ENCODE peak calls at places on chromosomes 7 and 10, in seven cellular contexts. T is neuronal stem cell; A is sigmoid colon; X is CD4-positive, alpha-beta T cell; F is heart right ventricle; U is naive thymus-derived CD4-positive, alpha-beta T cell; M is MM.1S. Y is an unnamed sample.

GRCh38 chr10:93904901-93905300 is 11.1 kb downstream of the SLC35G1 start:
- DNase-seq in T (no peak), A (no peak), X (no peak), F (no peak), U (no peak), M (no peak), Y (no peak)

GRCh38 chr10:43888551-43888950 is 239.9 kb upstream of the ZNF32 start:
- DNase-seq in T (no peak), A (no peak), X (no peak), F (no peak), U (no peak), M (no peak), Y (no peak)

GRCh38 chr10:24009736-24010135 is 199.2 kb upstream of the KIAA1217 start:
- DNase-seq in T (no peak), A (no peak), X (no peak), F (no peak), U (no peak), M (no peak), Y (no peak)

GRCh38 chr7:469591-469961 is 50.1 kb downstream of the PDGFA start:
- DNase-seq in T (no peak), A (peak), X (no peak), F (no peak), U (peak), M (no peak), Y (no peak)

GRCh38 chr7:30776971-30777370 is 5.8 kb downstream of the MINDY4 start:
- DNase-seq in T (no peak), A (peak), X (no peak), F (no peak), U (no peak), M (no peak), Y (no peak)

GRCh38 chr7:74542558-74543117 is 88.9 kb downstream of the GTF2IRD1 start:
- DNase-seq in T (no peak), A (no peak), X (no peak), F (peak), U (no peak), M (no peak), Y (peak)

GRCh38 chr7:1144269-1144771 is 15.7 kb downstream of the ZFAND2A start:
- DNase-seq in T (no peak), A (peak), X (no peak), F (peak), U (no peak), M (no peak), Y (no peak)

GRCh38 chr10:117496616-117497028 is 45.9 kb upstream of the EMX2 start:
- DNase-seq in T (peak), A (peak), X (peak), F (peak), U (peak), M (peak), Y (peak)

GRCh38 chr10:46547881-46548780 is 8.3 kb downstream of the GPRIN2 start:
- DNase-seq in T (no peak), A (peak), X (no peak), F (no peak), U (peak), M (no peak), Y (no peak)

GRCh38 chr10:106540606-106541005 is 623.9 kb downstream of the SORCS1 start:
- DNase-seq in T (no peak), A (no peak), X (no peak), F (no peak), U (no peak), M (no peak), Y (no peak)

GRCh38 chr7:101564778-101565211 is 64.3 kb downstream of the MYL10 start:
- DNase-seq in T (peak), A (peak), X (no peak), F (no peak), U (no peak), M (no peak), Y (no peak)

GRCh38 chr7:107936312-107936711 is 45.3 kb downstream of the DLD start:
- DNase-seq in T (no peak), A (no peak), X (no peak), F (no peak), U (no peak), M (no peak), Y (no peak)

GRCh38 chr7:90520484-90520883 is 51.0 kb downstream of the PTTG1IP2 start:
- DNase-seq in T (no peak), A (no peak), X (no peak), F (no peak), U (no peak), M (no peak), Y (no peak)

GRCh38 chr10:13271552-13272163 is 28.2 kb downstream of the PHYH start:
- DNase-seq in T (no peak), A (no peak), X (peak), F (peak), U (peak), M (peak), Y (peak)

GRCh38 chr7:150971242-150972048 is 6.7 kb downstream of the KCNH2 start:
- DNase-seq in T (no peak), A (no peak), X (no peak), F (peak), U (no peak), M (no peak), Y (no peak)

GRCh38 chr7:92765725-92766124 is 70.6 kb downstream of the CDK6 start:
- DNase-seq in T (no peak), A (no peak), X (no peak), F (no peak), U (no peak), M (no peak), Y (no peak)

GRCh38 chr10:60032723-60033122 is 126.4 kb upstream of the CCDC6 start:
- DNase-seq in T (peak), A (no peak), X (no peak), F (no peak), U (no peak), M (peak), Y (no peak)

GRCh38 chr7:107969856-107970255 is 33.1 kb downstream of the LAMB1 start:
- DNase-seq in T (no peak), A (no peak), X (no peak), F (peak), U (no peak), M (no peak), Y (no peak)

GRCh38 chr10:65358565-65358964 is 1567.3 kb upstream of the LRRTM3 start:
- DNase-seq in T (no peak), A (no peak), X (no peak), F (no peak), U (no peak), M (peak), Y (no peak)

GRCh38 chr7:125450749-125451148 is 521.1 kb upstream of the POT1 start:
- DNase-seq in T (no peak), A (no peak), X (no peak), F (no peak), U (no peak), M (no peak), Y (no peak)

GRCh38 chr10:77702166-77702565 is 64.6 kb upstream of the KCNMA1 start:
- DNase-seq in T (no peak), A (no peak), X (no peak), F (no peak), U (no peak), M (no peak), Y (no peak)

GRCh38 chr7:11233871-11234270 is 260.2 kb downstream of the PHF14 start:
- DNase-seq in T (no peak), A (no peak), X (no peak), F (no peak), U (no peak), M (no peak), Y (no peak)

GRCh38 chr7:8442814-8443304 is 9.4 kb downstream of the NXPH1 start:
- DNase-seq in T (peak), A (no peak), X (peak), F (peak), U (no peak), M (no peak), Y (no peak)

GRCh38 chr7:95199779-95200558 is 124.4 kb downstream of the PON1 start:
- DNase-seq in T (peak), A (peak), X (no peak), F (no peak), U (no peak), M (peak), Y (no peak)

GRCh38 chr10:9096288-9096687 is 1041.8 kb downstream of the GATA3 start:
- DNase-seq in T (no peak), A (no peak), X (peak), F (no peak), U (peak), M (no peak), Y (no peak)

GRCh38 chr10:66284621-66285020 is 641.2 kb upstream of the LRRTM3 start:
- DNase-seq in T (no peak), A (no peak), X (no peak), F (no peak), U (no peak), M (no peak), Y (no peak)

GRCh38 chr10:80444646-80445319 is 9.3 kb upstream of the TSPAN14 start:
- DNase-seq in T (peak), A (peak), X (peak), F (peak), U (no peak), M (peak), Y (peak)

GRCh38 chr7:121330053-121330833 is 1.4 kb downstream of the WNT16 start:
- DNase-seq in T (peak), A (no peak), X (no peak), F (no peak), U (no peak), M (no peak), Y (no peak)

GRCh38 chr7:117281562-117281961 is 41.3 kb downstream of the WNT2 start:
- DNase-seq in T (no peak), A (no peak), X (no peak), F (no peak), U (no peak), M (no peak), Y (no peak)

GRCh38 chr10:95467162-95467599 is 94.0 kb downstream of the SORBS1 start:
- DNase-seq in T (no peak), A (peak), X (no peak), F (peak), U (no peak), M (no peak), Y (no peak)

GRCh38 chr10:119625570-119626280 is 25.5 kb upstream of the BAG3 start:
- DNase-seq in T (no peak), A (no peak), X (no peak), F (no peak), U (no peak), M (no peak), Y (no peak)

GRCh38 chr7:66321283-66321682 is 116.1 kb downstream of the TPST1 start:
- DNase-seq in T (no peak), A (no peak), X (no peak), F (no peak), U (no peak), M (no peak), Y (no peak)
- H3K27ac ChIP-seq in T (no peak), A (no peak), X (no peak), F (no peak), U (no peak), M (no peak), Y (no peak)

DNA sequence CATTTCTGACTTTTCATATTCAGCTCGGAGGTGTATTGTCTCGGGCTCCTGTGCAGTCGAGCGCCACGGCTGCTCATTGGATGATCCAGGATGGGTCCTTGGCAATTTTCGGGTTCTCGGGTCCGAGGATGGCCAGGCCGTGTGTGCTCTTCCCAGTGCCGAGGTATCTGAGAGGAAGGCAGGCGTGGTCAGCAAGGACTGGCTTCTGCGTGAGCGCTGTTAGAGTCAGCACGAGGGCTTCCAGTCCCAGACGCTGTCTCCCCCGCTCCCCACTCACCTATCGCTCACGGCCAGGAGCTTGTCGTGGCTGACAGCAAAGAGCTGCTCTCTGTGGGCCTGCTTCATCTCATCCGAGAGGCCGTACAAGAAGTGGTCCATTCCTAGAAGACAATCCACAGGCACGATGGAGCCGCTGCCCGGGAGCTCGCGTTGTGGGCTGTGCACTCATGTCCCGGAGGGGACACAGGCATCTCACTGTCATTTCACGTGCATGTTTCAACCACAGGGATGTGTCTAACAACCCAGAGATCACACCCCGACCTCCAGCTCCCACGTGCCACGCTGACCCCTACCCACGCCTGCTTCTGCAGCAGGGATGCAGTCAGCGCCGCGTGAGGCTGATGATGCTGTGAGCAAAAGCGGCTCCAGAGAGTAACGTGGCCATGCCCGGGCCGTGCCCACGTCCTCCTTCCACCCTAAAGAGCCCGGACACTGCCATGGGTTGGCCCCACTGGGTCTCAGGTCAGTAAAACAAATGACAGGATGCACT is 34.4 kb downstream of the PITRM1 start:
- DNase-seq in T (no peak), A (peak), X (no peak), F (no peak), U (no peak), M (no peak), Y (no peak)
- H3K27ac ChIP-seq in T (no peak), A (peak), X (no peak), F (peak), U (no peak), M (no peak), Y (no peak)

DNA sequence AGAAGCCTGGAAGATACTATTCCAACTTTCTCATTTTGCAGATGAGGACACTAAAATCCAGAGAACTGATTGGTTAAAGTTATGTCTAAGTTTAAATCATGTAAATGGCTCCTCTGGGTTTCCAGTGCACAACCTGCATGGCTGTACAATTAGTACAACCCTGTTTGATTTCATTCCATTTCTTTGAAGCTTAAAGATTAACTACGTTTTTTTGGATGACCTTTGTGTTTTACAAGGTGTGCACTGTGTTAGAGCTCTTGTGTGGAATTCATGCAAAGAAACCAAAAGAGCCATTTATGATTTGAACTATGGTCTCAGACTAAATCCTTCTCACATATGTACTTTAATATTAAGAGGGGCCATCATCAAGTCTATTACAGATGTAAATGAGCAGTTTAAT is 149.5 kb downstream of the TMEM168 start:
- DNase-seq in T (no peak), A (no peak), X (no peak), F (no peak), U (no peak), M (no peak), Y (no peak)
- H3K27ac ChIP-seq in T (no peak), A (no peak), X (no peak), F (no peak), U (no peak), M (no peak), Y (no peak)

GRCh38 chr10:96699613-96700012 is 20.7 kb downstream of the PIK3AP1 start:
- DNase-seq in T (no peak), A (no peak), X (no peak), F (no peak), U (no peak), M (no peak), Y (no peak)

GRCh38 chr10:96695975-96696634 is 24.2 kb downstream of the PIK3AP1 start:
- DNase-seq in T (no peak), A (no peak), X (no peak), F (no peak), U (no peak), M (peak), Y (no peak)

GRCh38 chr10:96695366-96695765 is 24.9 kb downstream of the PIK3AP1 start:
- DNase-seq in T (no peak), A (no peak), X (no peak), F (no peak), U (no peak), M (peak), Y (no peak)

GRCh38 chr10:96697438-96697837 is 22.9 kb downstream of the PIK3AP1 start:
- DNase-seq in T (no peak), A (no peak), X (no peak), F (no peak), U (no peak), M (no peak), Y (no peak)

GRCh38 chr10:96697026-96697425 is 23.3 kb downstream of the PIK3AP1 start:
- DNase-seq in T (no peak), A (no peak), X (no peak), F (no peak), U (no peak), M (no peak), Y (no peak)
- H3K27ac ChIP-seq in T (no peak), A (no peak), X (no peak), F (no peak), U (no peak), M (no peak), Y (no peak)

GRCh38 chr10:62021116-62021515 is 119.6 kb downstream of the ARID5B start:
- DNase-seq in T (no peak), A (no peak), X (no peak), F (no peak), U (no peak), M (no peak), Y (no peak)
- H3K27ac ChIP-seq in T (no peak), A (peak), X (no peak), F (peak), U (no peak), M (no peak), Y (no peak)

GRCh38 chr10:687583-688286 is 1.7 kb downstream of the DIP2C start:
- DNase-seq in T (no peak), A (no peak), X (no peak), F (no peak), U (no peak), M (no peak), Y (no peak)

GRCh38 chr10:689433-690226 is at the start of gene DIP2C:
- DNase-seq in T (peak), A (peak), X (no peak), F (peak), U (no peak), M (no peak), Y (peak)

GRCh38 chr10:686155-686931 is 3.1 kb downstream of the DIP2C start:
- DNase-seq in T (no peak), A (no peak), X (no peak), F (no peak), U (no peak), M (no peak), Y (no peak)

GRCh38 chr10:688621-689426 is 644 bp downstream of the DIP2C start:
- DNase-seq in T (peak), A (no peak), X (no peak), F (peak), U (no peak), M (no peak), Y (peak)

GRCh38 chr10:688287-688620 is 1.2 kb downstream of the DIP2C start:
- DNase-seq in T (no peak), A (no peak), X (no peak), F (no peak), U (no peak), M (no peak), Y (no peak)
- H3K27ac ChIP-seq in T (no peak), A (peak), X (no peak), F (peak), U (no peak), M (no peak), Y (peak)

GRCh38 chr7:116228241-116228640 is 17.9 kb downstream of the TES start:
- DNase-seq in T (no peak), A (no peak), X (no peak), F (no peak), U (no peak), M (no peak), Y (no peak)

GRCh38 chr7:116227678-116228239 is 17.4 kb downstream of the TES start:
- DNase-seq in T (no peak), A (no peak), X (no peak), F (no peak), U (no peak), M (no peak), Y (no peak)

GRCh38 chr7:116224492-116225098 is 14.3 kb downstream of the TES start:
- DNase-seq in T (no peak), A (no peak), X (no peak), F (no peak), U (no peak), M (peak), Y (no peak)

GRCh38 chr7:116225860-116226259 is 15.5 kb downstream of the TES start:
- DNase-seq in T (no peak), A (no peak), X (no peak), F (no peak), U (no peak), M (no peak), Y (no peak)

DNA sequence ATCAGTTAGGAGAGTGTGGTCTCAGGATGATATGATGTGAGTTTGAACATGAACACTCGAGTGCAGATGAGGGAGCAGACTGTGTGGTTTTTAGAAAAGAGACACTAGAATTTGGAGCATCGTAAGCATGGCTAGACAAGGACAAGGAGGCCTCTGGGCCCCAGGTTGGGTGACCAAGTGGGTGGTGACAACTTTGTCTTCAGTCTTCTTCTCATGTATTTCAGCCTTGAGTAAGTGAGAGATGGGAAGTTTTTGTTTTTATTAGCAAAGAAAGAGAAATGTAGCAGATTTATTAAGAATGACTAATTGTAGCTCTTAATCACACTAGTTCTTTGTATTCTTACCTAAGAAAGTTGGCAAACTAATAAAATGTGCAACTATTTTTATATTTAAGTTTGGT is 16.3 kb downstream of the TES start:
- DNase-seq in T (no peak), A (no peak), X (no peak), F (no peak), U (no peak), M (no peak), Y (no peak)
- H3K27ac ChIP-seq in T (no peak), A (no peak), X (no peak), F (no peak), U (no peak), M (no peak), Y (no peak)

DNA sequence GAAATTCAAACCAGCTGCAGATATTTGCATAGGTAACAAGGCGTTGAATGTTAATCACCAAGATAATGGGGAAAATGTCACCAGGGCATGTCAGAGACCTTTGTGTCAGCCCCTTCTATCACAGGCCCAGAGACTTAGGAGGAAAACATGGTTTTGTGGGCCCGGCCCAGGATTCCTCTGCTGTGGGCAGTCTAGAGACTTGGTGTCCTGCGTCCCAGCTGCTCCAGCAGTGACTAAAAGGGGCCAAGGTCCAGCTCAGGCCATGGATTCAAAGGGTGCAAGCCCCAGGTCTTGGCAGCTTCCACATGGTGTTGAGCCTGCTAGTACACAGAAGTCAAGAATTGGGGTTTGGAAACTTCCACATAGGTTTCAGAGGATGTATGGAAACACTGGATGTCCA is 147.5 kb upstream of the ZWINT start:
- DNase-seq in T (no peak), A (no peak), X (no peak), F (no peak), U (no peak), M (no peak), Y (no peak)
- H3K27ac ChIP-seq in T (no peak), A (no peak), X (no peak), F (no peak), U (no peak), M (no peak), Y (no peak)

GRCh38 chr10:1267568-1267967 is 211.4 kb downstream of the WDR37 start:
- DNase-seq in T (no peak), A (no peak), X (no peak), F (no peak), U (no peak), M (no peak), Y (no peak)
- H3K27ac ChIP-seq in T (no peak), A (no peak), X (no peak), F (no peak), U (no peak), M (no peak), Y (no peak)

GRCh38 chr10:28587970-28588290 is 55.0 kb downstream of the WAC start:
- DNase-seq in T (no peak), A (no peak), X (no peak), F (no peak), U (no peak), M (no peak), Y (no peak)
- H3K27ac ChIP-seq in T (no peak), A (peak), X (no peak), F (peak), U (no peak), M (no peak), Y (no peak)